ENCODE peak calls at places on chromosome 3, in four cellular contexts. N is HCT116, M is astrocyte, W is fibroblast of lung. E is an unnamed sample.

GRCh38 chr3:15436246-15436645 is 8.8 kb downstream of the EAF1 start:
- DNase-seq in W (no peak), N (no peak), M (no peak), E (no peak)

GRCh38 chr3:132421832-132422231 is 4.5 kb downstream of the DNAJC13 start:
- DNase-seq in N (no peak), W (peak; percentile 72), M (peak; percentile 61), E (peak; percentile 79)

GRCh38 chr3:114827495-114827894 is 319.6 kb downstream of the ZBTB20 start:
- DNase-seq in M (peak; percentile 30), N (peak; percentile 60), W (peak; percentile 37), E (peak; percentile 63)

GRCh38 chr3:196202516-196202970 is 8.7 kb downstream of the ZDHHC19 start:
- DNase-seq in N (no peak), M (peak; percentile 10), W (peak; percentile 20), E (peak; percentile 70)

GRCh38 chr3:19146685-19147650 is 1.3 kb upstream of the KCNH8 start:
- DNase-seq in N (peak; percentile 19), M (peak; percentile 26), W (peak; percentile 65), E (peak; percentile 61)

GRCh38 chr3:192816274-192816853 is 89.0 kb upstream of the FGF12 start:
- DNase-seq in W (peak; percentile 50), M (no peak), N (peak; percentile 33), E (peak; percentile 77)

GRCh38 chr3:122568755-122569154 is 4.6 kb downstream of the DTX3L start:
- DNase-seq in W (no peak), M (no peak), N (no peak), E (no peak)

GRCh38 chr3:196648856-196649255 is 9.4 kb downstream of the NRROS start:
- DNase-seq in N (no peak), W (peak; percentile 7), M (no peak), E (peak; percentile 10)

GRCh38 chr3:11671648-11672100 is 28.0 kb upstream of the VGLL4 start:
- DNase-seq in W (peak; percentile 72), M (peak; percentile 60), N (peak; percentile 3), E (peak; percentile 74)

GRCh38 chr3:37053753-37054152 is 60.4 kb downstream of the MLH1 start:
- DNase-seq in W (no peak), N (no peak), M (no peak), E (peak; percentile 13)

GRCh38 chr3:37052860-37053259 is 59.5 kb downstream of the MLH1 start:
- DNase-seq in W (peak; percentile 47), N (no peak), M (peak; percentile 22), E (no peak)

GRCh38 chr3:37056826-37057225 is 63.5 kb downstream of the MLH1 start:
- DNase-seq in W (no peak), M (no peak), N (no peak), E (no peak)

GRCh38 chr3:37053337-37053736 is 60.0 kb downstream of the MLH1 start:
- DNase-seq in N (no peak), W (no peak), M (no peak), E (peak; percentile 25)

DNA sequence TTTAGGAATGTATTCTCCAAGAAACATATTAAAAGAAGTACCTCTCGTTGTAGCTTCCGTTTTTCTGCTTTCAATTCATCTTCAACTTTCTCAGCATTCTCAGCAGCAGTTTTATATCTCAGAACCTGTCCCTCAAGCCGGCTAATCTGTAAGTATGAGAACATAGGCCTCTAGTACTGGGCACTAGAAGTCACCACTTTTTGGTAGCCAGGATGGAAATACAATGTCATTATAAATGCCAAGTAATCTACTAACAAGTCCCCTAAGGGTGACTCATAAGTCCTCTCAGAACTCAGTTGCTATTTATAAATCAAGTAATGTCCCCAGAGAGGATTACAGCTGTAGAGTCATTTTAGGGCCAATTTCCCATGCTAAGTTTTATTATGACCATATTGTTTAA is 61.1 kb downstream of the MLH1 start:
- DNase-seq in N (peak; percentile 62), M (peak; percentile 57), W (peak; percentile 70), E (peak; percentile 95)
- H3K9ac ChIP-seq in N (peak overlapping the region; percentile 10), M (no peak overlapping the region), W (no peak overlapping the region), E (peak overlapping the region; percentile 55)

GRCh38 chr3:112115806-112116383 is 17.2 kb downstream of the GCSAM start:
- DNase-seq in N (no peak), W (no peak), M (no peak), E (no peak)

GRCh38 chr3:112116777-112117186 is 16.3 kb downstream of the GCSAM start:
- DNase-seq in W (no peak), N (no peak), M (no peak), E (no peak)

GRCh38 chr3:112117826-112118571 is 15.0 kb downstream of the GCSAM start:
- DNase-seq in N (no peak), M (no peak), W (no peak), E (no peak)

GRCh38 chr3:112115161-112115739 is 17.8 kb downstream of the GCSAM start:
- DNase-seq in N (no peak), W (no peak), M (no peak), E (peak; percentile 10)

DNA sequence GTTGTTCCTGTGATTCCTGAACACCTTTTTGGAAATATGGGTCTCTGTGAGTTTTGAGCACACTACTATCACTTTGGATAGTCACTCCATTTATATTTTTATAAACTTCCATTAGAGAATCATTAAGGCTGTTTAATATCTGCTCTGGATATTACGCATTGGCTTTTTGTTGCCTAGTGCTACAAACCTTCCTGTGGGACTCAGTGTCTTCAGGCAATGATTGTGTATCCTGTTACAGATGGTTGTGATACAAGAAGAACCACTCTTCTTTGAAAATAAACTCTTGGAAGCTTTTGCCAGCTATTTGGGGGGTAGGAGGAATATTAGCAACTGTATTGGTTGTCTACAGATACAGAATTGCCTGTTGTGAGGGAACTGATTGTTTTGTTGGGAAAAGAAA is 15.6 kb downstream of the GCSAM start:
- DNase-seq in M (no peak), N (no peak), W (no peak), E (no peak)
- H3K4me1 ChIP-seq in M (no peaks in the 10 kb centered on the region), N (no peaks in the 10 kb centered on the region), W (no peaks in the 10 kb centered on the region), E (no peaks in the 10 kb centered on the region)

DNA sequence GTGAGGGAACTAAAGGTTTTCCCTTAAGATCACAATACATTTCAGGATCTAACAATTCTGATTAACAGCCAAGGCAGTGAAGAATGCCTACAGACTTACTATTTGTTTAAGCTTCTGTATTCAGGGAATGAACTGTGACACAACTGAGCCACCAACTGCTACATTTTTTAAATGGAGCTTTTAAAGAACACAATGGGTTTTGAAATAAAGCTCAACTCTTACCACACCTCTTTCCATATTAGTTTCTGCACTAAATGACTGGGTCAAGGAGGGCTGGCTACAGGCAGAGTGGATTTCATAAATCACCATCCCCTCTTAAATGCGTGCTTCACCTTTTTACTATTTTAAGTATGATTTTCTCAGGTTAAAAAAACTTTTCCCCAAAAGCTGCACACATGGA is 100.2 kb downstream of the TMCC1 start:
- DNase-seq in W (peak; percentile 22), N (no peak), M (no peak), E (peak; percentile 31)
- H3K9ac ChIP-seq in W (no peak overlapping the region), N (peak overlapping the region; percentile 64), M (peak overlapping the region; percentile 76), E (no peak overlapping the region)

GRCh38 chr3:129616291-129616690 is 9.8 kb upstream of the PLXND1 start:
- DNase-seq in M (no peak), W (no peak), N (no peak), E (no peak)
- H3K4me1 ChIP-seq in M (peaks cover 31% of the 10 kb centered on the region), W (peaks cover 8% of the 10 kb centered on the region), N (peaks cover 3% of the 10 kb centered on the region), E (peaks cover 31% of the 10 kb centered on the region)

DNA sequence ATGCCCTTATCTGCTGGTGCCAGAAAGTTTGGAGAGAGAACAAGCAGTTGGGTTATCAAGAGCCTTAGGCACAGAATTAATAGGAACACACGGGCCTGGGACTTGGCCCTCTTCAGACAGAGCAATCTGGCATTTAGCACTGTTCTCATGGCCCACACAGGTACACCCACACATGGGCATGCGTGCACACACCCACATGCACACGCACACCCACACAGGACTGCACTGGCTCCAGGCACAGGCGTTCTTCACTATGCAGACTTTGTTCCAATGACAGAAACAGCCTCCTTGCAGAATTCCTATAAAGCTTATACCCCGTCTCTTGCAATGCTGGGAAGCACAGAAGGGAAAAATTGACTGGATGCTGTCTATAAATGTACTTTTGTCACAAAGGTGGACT is 36.3 kb downstream of the TMEM44 start:
- DNase-seq in N (no peak), W (no peak), M (no peak), E (no peak)
- H3K9ac ChIP-seq in N (no peak overlapping the region), W (no peak overlapping the region), M (no peak overlapping the region), E (no peak overlapping the region)

E was measured in GM23248.